ENCODE peak calls at places on chromosomes 11 and 22, in six cellular contexts. V is astrocyte, H is endothelial cell, F is AG08395, I is A549, C is activated T-cell treated with anti-CD3 and anti-CD28 coated beads for 24 hours. D is an unnamed sample.

GRCh38 chr11:14357843-14358728 is 897 bp downstream of the RRAS2 start:
- DNase-seq in C (peak), I (peak), F (peak), H (peak), V (peak), D (peak)

GRCh38 chr22:49925525-49926128 is 7.2 kb downstream of the CRELD2 start:
- DNase-seq in H (no peak), I (no peak), F (no peak), C (peak), V (no peak), D (no peak)

GRCh38 chr22:22424210-22424800 is 84.2 kb downstream of the ZNF280B start:
- DNase-seq in H (no peak), F (no peak), C (no peak), V (no peak), I (no peak), D (no peak)

GRCh38 chr11:66564538-66564937 is 3.9 kb downstream of the CTSF start:
- DNase-seq in C (no peak), H (no peak), F (no peak), V (no peak), I (no peak), D (no peak)

GRCh38 chr22:39927544-39927943 is 26.7 kb downstream of the GRAP2 start:
- DNase-seq in V (no peak), H (no peak), I (no peak), F (no peak), C (no peak), D (peak)

GRCh38 chr11:1970956-1971355 is 23.8 kb downstream of the MRPL23 start:
- DNase-seq in I (peak), V (no peak), F (no peak), C (no peak), H (no peak), D (no peak)

GRCh38 chr11:120808616-120809050 is 215.3 kb upstream of the TBCEL start:
- DNase-seq in C (no peak), I (peak), V (no peak), F (no peak), H (no peak), D (no peak)

GRCh38 chr11:117759305-117759704 is 37.7 kb downstream of the DSCAML1 start:
- DNase-seq in F (no peak), C (no peak), H (no peak), I (no peak), V (no peak), D (no peak)

GRCh38 chr11:80297808-80298460 is 857.1 kb upstream of the TENM4 start:
- DNase-seq in H (no peak), I (peak), C (no peak), V (peak), F (no peak), D (no peak)

D was measured in HuH-7.